ENCODE peak calls at places on chromosomes 7 and 10, in six cellular contexts. A is brain microvascular endothelial cell, Y is Kasumi-1, X is GDM1, L is foreskin fibroblast, B is G401. G is an unnamed sample.

GRCh38 chr10:72048450-72049124 is 39.8 kb downstream of the SPOCK2 start:
- DNase-seq in L (peak), X (peak), B (peak), A (peak), Y (peak), G (peak)

GRCh38 chr7:155293721-155294642 is 3.7 kb upstream of the INSIG1 start:
- DNase-seq in A (no peak), B (no peak), L (no peak), X (no peak), Y (no peak), G (no peak)

GRCh38 chr7:101542527-101543241 is 86.4 kb downstream of the MYL10 start:
- DNase-seq in Y (no peak), B (peak), A (peak), X (peak), L (no peak), G (peak)

GRCh38 chr10:93199221-93199681 is 125.6 kb downstream of the CYP26A1 start:
- DNase-seq in X (no peak), A (peak), L (peak), Y (no peak), B (peak), G (peak)

GRCh38 chr10:124176309-124177179 is 83.1 kb upstream of the CHST15 start:
- DNase-seq in B (no peak), Y (no peak), X (no peak), A (peak), L (no peak), G (no peak)

GRCh38 chr10:61975107-61975932 is 73.8 kb downstream of the ARID5B start:
- DNase-seq in A (peak), Y (peak), B (no peak), L (peak), X (no peak), G (peak)

GRCh38 chr7:111756687-111757178 is 194.4 kb upstream of the IMMP2L start:
- DNase-seq in L (peak), B (peak), A (no peak), X (no peak), Y (peak), G (no peak)

GRCh38 chr10:43304687-43305333 is 37.9 kb upstream of the RASGEF1A start:
- DNase-seq in A (peak), B (no peak), Y (peak), L (peak), X (no peak), G (peak)

GRCh38 chr10:113732966-113733365 is 18.5 kb upstream of the PLEKHS1 start:
- DNase-seq in A (no peak), B (no peak), L (no peak), X (no peak), Y (no peak), G (no peak)

GRCh38 chr10:27620425-27621397 is 116.6 kb downstream of the RAB18 start:
- DNase-seq in A (peak), Y (no peak), B (no peak), X (no peak), L (peak), G (no peak)

GRCh38 chr10:103139803-103140202 is 53.3 kb downstream of the NT5C2 start:
- DNase-seq in B (no peak), X (no peak), Y (no peak), L (no peak), A (no peak), G (no peak)

GRCh38 chr7:129258649-129259389 is 34.0 kb downstream of the AHCYL2 start:
- DNase-seq in B (no peak), Y (no peak), L (no peak), A (no peak), X (no peak), G (no peak)

GRCh38 chr7:83794834-83795233 is 145.9 kb upstream of the SEMA3E start:
- DNase-seq in X (no peak), B (no peak), Y (no peak), L (no peak), A (no peak), G (no peak)

GRCh38 chr7:111806232-111806631 is 243.9 kb upstream of the IMMP2L start:
- DNase-seq in A (no peak), X (no peak), B (no peak), L (no peak), Y (no peak), G (no peak)

GRCh38 chr7:21497072-21497471 is 45.8 kb upstream of the DNAH11 start:
- DNase-seq in X (no peak), L (peak), Y (peak), B (no peak), A (peak), G (no peak)

GRCh38 chr7:138338361-138338760 is 121.7 kb upstream of the TRIM24 start:
- DNase-seq in A (peak), L (no peak), B (peak), X (no peak), Y (no peak), G (peak)

GRCh38 chr10:122263971-122264370 is 7.1 kb upstream of the BTBD16 start:
- DNase-seq in L (peak), B (no peak), X (no peak), A (peak), Y (no peak), G (peak)

GRCh38 chr10:28678687-28679457 is 1.6 kb downstream of the BAMBI start:
- DNase-seq in B (no peak), Y (peak), A (no peak), L (no peak), X (no peak), G (peak)

GRCh38 chr10:79239275-79239779 is 107.9 kb upstream of the PPIF start:
- DNase-seq in Y (no peak), A (no peak), X (no peak), B (no peak), L (peak), G (peak)

GRCh38 chr7:80145780-80146422 is 11.3 kb downstream of the GNAI1 start:
- DNase-seq in X (no peak), L (peak), Y (no peak), A (peak), B (no peak), G (no peak)

GRCh38 chr7:64733550-64734240 is 60.5 kb upstream of the ZNF138 start:
- DNase-seq in Y (no peak), L (no peak), B (no peak), A (no peak), X (no peak), G (peak)

GRCh38 chr10:12897278-12897677 is 104.2 kb downstream of the CCDC3 start:
- DNase-seq in L (no peak), X (no peak), Y (no peak), A (no peak), B (no peak), G (no peak)

GRCh38 chr10:122362621-122363020 is 11.9 kb upstream of the PLEKHA1 start:
- DNase-seq in L (no peak), X (no peak), B (no peak), A (no peak), Y (no peak), G (peak)

GRCh38 chr7:68542831-68543230 is 1055.4 kb upstream of the AUTS2 start:
- DNase-seq in A (no peak), Y (no peak), L (no peak), X (no peak), B (no peak), G (no peak)

GRCh38 chr10:124698560-124699470 is 45.4 kb downstream of the FAM53B start:
- DNase-seq in Y (no peak), X (no peak), A (no peak), B (peak), L (no peak), G (no peak)

GRCh38 chr7:37495574-37496184 is 47.0 kb upstream of the ELMO1 start:
- DNase-seq in L (peak), A (peak), X (no peak), Y (peak), B (peak), G (peak)

GRCh38 chr10:28241766-28242399 is 61.0 kb downstream of the MPP7 start:
- DNase-seq in B (peak), L (peak), Y (peak), X (peak), A (peak), G (peak)

GRCh38 chr10:116464257-116464656 is 36.6 kb downstream of the PNLIPRP3 start:
- DNase-seq in X (no peak), A (no peak), B (no peak), Y (no peak), L (no peak), G (no peak)

GRCh38 chr7:55112056-55112455 is 93.2 kb downstream of the EGFR start:
- DNase-seq in L (no peak), X (no peak), A (no peak), B (no peak), Y (no peak), G (no peak)

GRCh38 chr10:122112625-122113160 is 123.7 kb downstream of the TACC2 start:
- DNase-seq in B (peak), L (peak), X (no peak), A (peak), Y (no peak), G (peak)

GRCh38 chr10:58758311-58758710 is 245.6 kb downstream of the BICC1 start:
- DNase-seq in A (no peak), B (no peak), Y (no peak), X (no peak), L (no peak), G (no peak)

GRCh38 chr7:103729026-103729425 is 260.4 kb downstream of the RELN start:
- DNase-seq in X (no peak), A (no peak), Y (no peak), L (no peak), B (no peak), G (no peak)

GRCh38 chr10:101014230-101014884 is 14.7 kb downstream of the LZTS2 start:
- DNase-seq in X (peak), B (peak), Y (peak), A (peak), L (peak), G (peak)

GRCh38 chr7:14582010-14582409 is 320.5 kb downstream of the DGKB start:
- DNase-seq in Y (no peak), B (no peak), A (no peak), L (no peak), X (no peak), G (no peak)

GRCh38 chr10:106515206-106515790 is 649.2 kb downstream of the SORCS1 start:
- DNase-seq in L (no peak), B (no peak), X (no peak), A (no peak), Y (no peak), G (no peak)